ENCODE peak calls at places on chromosomes 6 and 20, in five cellular contexts. X is endodermal cell, I is GM23248, D is breast epithelium, T is tibial nerve. G is an unnamed sample. For H3K27me3, the result is how much of the 10 kb centered on the place peaks cover.

GRCh38 chr6:109104512-109104911 is 9.2 kb downstream of the CEP57L1 start:
- DNase-seq in X (no peak), I (no peak), D (no peak), T (no peak), G (no peak)

GRCh38 chr6:42783177-42783875 is 1.5 kb downstream of the BICRAL start:
- DNase-seq in X (peak), I (peak), D (peak), T (peak), G (peak)

GRCh38 chr20:4837760-4838159 is 116.1 kb downstream of the PRND start:
- DNase-seq in X (no peak), I (no peak), D (no peak), T (no peak), G (no peak)

GRCh38 chr6:81204741-81205140 is 547.7 kb downstream of the TENT5A start:
- DNase-seq in X (no peak), I (peak), D (no peak), T (no peak), G (no peak)

GRCh38 chr20:52913650-52914387 is 58.3 kb upstream of the TSHZ2 start:
- DNase-seq in X (no peak), I (no peak), D (no peak), T (no peak), G (no peak)

GRCh38 chr20:17044920-17045319 is 181.9 kb upstream of the PCSK2 start:
- DNase-seq in X (no peak), I (no peak), D (no peak), T (no peak), G (no peak)

GRCh38 chr20:25517124-25517523 is 68.2 kb downstream of the NINL start:
- DNase-seq in X (no peak), I (no peak), D (no peak), T (no peak), G (no peak)

GRCh38 chr6:163193326-163193725 is 221.2 kb upstream of the QKI start:
- DNase-seq in X (no peak), I (no peak), D (no peak), T (no peak), G (no peak)

GRCh38 chr20:10609276-10609675 is 64.5 kb downstream of the JAG1 start:
- DNase-seq in X (no peak), I (peak), D (no peak), T (peak), G (no peak)

GRCh38 chr6:56222509-56222908 is 24.9 kb downstream of the COL21A1 start:
- DNase-seq in X (no peak), I (peak), D (no peak), T (no peak), G (peak)

GRCh38 chr20:1798982-1799381 is 96.2 kb upstream of the SIRPA start:
- DNase-seq in X (no peak), I (no peak), D (no peak), T (no peak), G (peak)

GRCh38 chr6:164911151-164911550 is 398.3 kb downstream of the C6orf118 start:
- DNase-seq in X (no peak), I (no peak), D (no peak), T (no peak), G (no peak)

GRCh38 chr6:31776961-31777666 is at the start of gene VWA7:
- DNase-seq in X (peak), I (peak), D (peak), T (no peak), G (peak)

GRCh38 chr20:5153612-5154542 is 27.1 kb downstream of the CDS2 start:
- DNase-seq in X (no peak), I (peak), D (no peak), T (no peak), G (peak)

GRCh38 chr6:101086473-101086872 is 205.3 kb upstream of the ASCC3 start:
- DNase-seq in X (peak), I (no peak), D (no peak), T (no peak), G (no peak)

GRCh38 chr20:35820715-35821114 is 48.9 kb downstream of the PHF20 start:
- DNase-seq in X (no peak), I (peak), D (no peak), T (no peak), G (peak)

GRCh38 chr20:58593880-58594473 is 57.1 kb upstream of the STX16 start:
- DNase-seq in X (no peak), I (no peak), D (no peak), T (no peak), G (no peak)

GRCh38 chr20:634526-634925 is 18.5 kb downstream of the SRXN1 start:
- DNase-seq in X (no peak), I (no peak), D (no peak), T (no peak), G (no peak)

GRCh38 chr6:42200035-42200434 is 5.3 kb upstream of the GUCA1B start:
- DNase-seq in X (no peak), I (peak), D (no peak), T (no peak), G (peak)

GRCh38 chr6:11413728-11414127 is 123.8 kb upstream of the TMEM170B start:
- DNase-seq in X (no peak), I (peak), D (no peak), T (no peak), G (peak)

GRCh38 chr20:34861386-34862084 is 11.1 kb downstream of the GGT7 start:
- DNase-seq in X (peak), I (no peak), D (no peak), T (peak), G (peak)

GRCh38 chr20:48656120-48656519 is 171.7 kb downstream of the PREX1 start:
- DNase-seq in X (no peak), I (no peak), D (no peak), T (no peak), G (no peak)

GRCh38 chr20:50919567-50919966 is 11.7 kb downstream of the ADNP start:
- DNase-seq in X (no peak), I (peak), D (no peak), T (peak), G (peak)

GRCh38 chr20:20820104-20820503 is 107.7 kb upstream of the RALGAPA2 start:
- DNase-seq in X (peak), I (peak), D (no peak), T (no peak), G (peak)

GRCh38 chr6:160974304-160974771 is 17.2 kb upstream of the MAP3K4 start:
- DNase-seq in X (no peak), I (peak), D (no peak), T (peak), G (no peak)

GRCh38 chr6:17038316-17038715 is 63.5 kb upstream of the STMND1 start:
- DNase-seq in X (no peak), I (peak), D (no peak), T (no peak), G (no peak)

GRCh38 chr20:12827796-12828406 is 180.9 kb upstream of the SPTLC3 start:
- DNase-seq in X (peak), I (no peak), D (no peak), T (no peak), G (no peak)

GRCh38 chr6:22249646-22250045 is 47.2 kb downstream of the PRL start:
- DNase-seq in X (no peak), I (no peak), D (no peak), T (no peak), G (no peak)

GRCh38 chr20:33433875-33434274 is 9.7 kb downstream of the SNTA1 start:
- DNase-seq in X (no peak), I (no peak), D (no peak), T (no peak), G (no peak)

GRCh38 chr6:116210750-116211425 is 43.0 kb downstream of the TSPYL4 start:
- DNase-seq in X (peak), I (peak), D (no peak), T (no peak), G (peak)

GRCh38 chr6:110664933-110665332 is 150.3 kb downstream of the CDK19 start:
- DNase-seq in X (no peak), I (peak), D (no peak), T (no peak), G (peak)

GRCh38 chr6:137001287-137001976 is 43.3 kb downstream of the IL20RA start:
- DNase-seq in X (peak), I (no peak), D (no peak), T (no peak), G (peak)

DNA sequence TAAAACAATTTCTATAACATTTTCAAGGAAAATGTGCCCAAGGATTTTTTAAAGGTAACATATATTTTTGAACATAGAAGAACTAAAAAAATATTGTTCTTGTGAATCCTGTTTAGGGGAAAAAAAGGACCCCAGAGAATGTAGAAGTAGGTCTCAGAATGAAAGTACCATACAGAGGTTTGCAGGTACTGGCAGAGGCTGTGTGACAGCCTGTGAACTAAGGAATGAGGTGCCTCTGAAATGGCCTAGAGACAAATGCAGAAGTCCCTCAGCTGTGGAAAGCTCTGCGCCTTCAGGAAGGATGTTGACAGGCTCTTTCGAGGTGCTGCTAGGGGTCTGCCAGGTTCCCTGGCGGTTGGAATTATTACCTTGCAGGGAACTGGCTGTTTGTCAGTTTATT is 8.5 kb upstream of the TUBB2B start:
- DNase-seq in X (peak), I (no peak), D (no peak), T (no peak), G (no peak)
- H3K27me3 ChIP-seq in X (under half), I (under half), D (under half), T (under half), G (under half)

DNA sequence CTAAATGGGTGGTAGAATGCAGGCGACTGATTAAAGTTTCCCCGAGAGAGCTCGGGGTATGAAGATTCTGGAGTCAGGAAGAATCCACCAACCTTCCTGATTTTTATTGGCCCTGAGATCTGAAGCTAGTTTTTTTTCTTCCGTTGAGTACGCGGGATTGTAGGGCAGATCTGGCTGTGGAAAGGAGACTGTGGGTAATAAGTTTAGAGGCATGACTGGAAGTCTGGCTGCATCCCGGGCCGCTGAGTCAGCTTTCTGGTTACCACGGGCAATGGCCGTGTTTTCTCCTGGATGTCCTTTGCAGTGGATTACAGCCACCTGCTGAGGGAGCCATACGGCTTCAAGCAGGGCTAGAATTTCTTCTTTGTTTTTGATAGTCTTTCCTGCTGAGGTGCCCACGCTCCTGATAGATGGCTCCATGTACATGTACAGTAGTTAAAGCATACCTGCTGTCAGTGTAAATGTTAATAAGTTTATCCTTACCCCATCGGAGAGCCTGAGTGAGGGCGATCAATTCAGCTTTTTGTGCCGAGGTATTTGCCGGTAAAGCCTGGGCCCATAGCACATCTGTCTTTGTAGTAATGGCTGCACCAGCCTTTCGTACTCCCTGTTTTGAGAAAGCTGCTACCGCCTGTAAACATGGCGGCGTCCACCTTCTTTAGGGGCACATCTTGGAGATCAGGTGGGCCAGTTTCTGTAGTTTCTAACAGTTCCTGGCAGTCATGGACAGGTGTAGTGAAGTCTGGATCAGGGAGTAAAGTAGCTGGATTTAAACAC is 154.0 kb downstream of the TRIM27 start:
- DNase-seq in X (peak), I (peak), D (no peak), T (no peak), G (peak)
- H3K27me3 ChIP-seq in X (half or more), I (half or more), D (under half), T (under half), G (half or more)

DNA sequence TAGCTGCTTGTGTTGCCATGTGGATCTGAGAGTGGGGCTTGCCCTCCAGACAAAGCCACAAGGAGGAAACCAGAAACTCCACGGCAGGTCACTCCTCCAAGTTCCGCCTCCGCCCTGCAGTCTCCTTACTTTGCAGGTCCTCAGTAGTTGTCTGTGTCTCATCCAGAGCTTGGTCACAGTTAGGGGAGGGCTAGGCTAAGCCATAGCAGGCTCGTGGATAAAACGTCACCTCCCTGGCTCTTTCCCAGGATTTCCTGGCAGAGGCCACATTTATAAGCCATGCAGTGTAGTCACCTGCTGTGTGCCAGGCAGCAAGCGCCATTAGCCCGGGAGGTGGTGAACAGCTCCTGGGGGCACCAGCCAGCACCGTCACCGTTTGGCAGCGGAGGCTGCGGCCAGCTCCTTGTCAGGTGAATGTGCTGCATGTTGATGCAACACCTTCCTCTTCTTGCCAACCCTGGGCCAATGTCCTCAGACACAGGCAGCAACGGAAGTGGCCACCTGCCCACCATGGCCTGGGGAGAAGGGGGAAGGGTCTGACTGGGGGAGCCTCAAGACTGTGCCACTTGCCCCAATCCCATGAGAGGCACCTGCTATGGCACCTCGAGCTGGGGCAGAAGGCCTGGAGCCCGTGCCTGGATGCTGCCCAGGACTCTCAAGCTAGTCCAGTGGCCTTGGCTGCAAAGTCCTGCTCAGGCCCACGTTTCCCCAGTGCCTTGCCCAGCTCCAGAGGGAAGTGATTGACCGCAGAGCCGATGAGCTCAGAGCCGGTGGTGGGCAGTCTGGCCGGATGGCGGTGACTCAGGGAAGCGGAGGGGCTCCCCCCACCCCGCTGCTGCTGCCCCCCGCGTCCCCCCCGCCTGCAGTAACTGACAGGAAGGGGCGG is 39.0 kb upstream of the SLCO4A1 start:
- DNase-seq in X (no peak), I (peak), D (peak), T (no peak), G (peak)
- H3K27me3 ChIP-seq in X (under half), I (under half), D (under half), T (under half), G (under half)

GRCh38 chr20:46159101-46159897 is 41.2 kb downstream of the CD40 start:
- DNase-seq in X (no peak), I (no peak), D (no peak), T (no peak), G (no peak)

GRCh38 chr20:46160661-46161060 is 42.5 kb downstream of the CD40 start:
- DNase-seq in X (no peak), I (no peak), D (no peak), T (no peak), G (no peak)

GRCh38 chr20:46157076-46157592 is 39.0 kb downstream of the CD40 start:
- DNase-seq in X (no peak), I (no peak), D (no peak), T (no peak), G (no peak)

GRCh38 chr20:46157625-46158024 is 39.5 kb downstream of the CD40 start:
- DNase-seq in X (no peak), I (no peak), D (no peak), T (no peak), G (no peak)

GRCh38 chr20:46158476-46158987 is 40.4 kb downstream of the CD40 start:
- DNase-seq in X (no peak), I (no peak), D (no peak), T (no peak), G (no peak)
- H3K27me3 ChIP-seq in X (under half), I (under half), D (under half), T (under half), G (half or more)

GRCh38 chr20:60658661-60659060 is 593.4 kb upstream of the CDH4 start:
- DNase-seq in X (no peak), I (no peak), D (no peak), T (no peak), G (no peak)
- H3K27me3 ChIP-seq in X (under half), I (under half), D (under half), T (under half), G (under half)

DNA sequence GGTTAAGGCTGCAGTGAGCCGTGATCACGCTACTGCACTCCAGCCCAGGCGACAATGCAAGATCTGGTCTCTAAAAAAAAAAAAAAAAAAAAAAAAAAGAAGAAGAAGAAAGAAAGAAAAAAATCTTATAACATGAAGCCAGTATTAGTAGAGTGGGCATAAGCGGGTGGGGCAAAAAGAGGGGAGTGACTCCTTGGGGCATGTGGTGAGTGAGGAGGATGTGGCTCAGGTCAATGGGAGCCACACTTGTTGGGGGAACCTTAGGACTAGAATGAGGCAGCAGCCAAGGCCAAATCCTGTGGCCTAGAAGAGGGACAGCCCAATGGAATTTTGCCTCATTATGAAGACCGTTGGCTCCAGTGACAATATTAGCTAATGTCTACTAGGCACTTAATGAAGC is 23.8 kb upstream of the ARMC12 start:
- DNase-seq in X (peak), I (no peak), D (peak), T (no peak), G (no peak)
- H3K27me3 ChIP-seq in X (under half), I (under half), D (under half), T (under half), G (under half)

DNA sequence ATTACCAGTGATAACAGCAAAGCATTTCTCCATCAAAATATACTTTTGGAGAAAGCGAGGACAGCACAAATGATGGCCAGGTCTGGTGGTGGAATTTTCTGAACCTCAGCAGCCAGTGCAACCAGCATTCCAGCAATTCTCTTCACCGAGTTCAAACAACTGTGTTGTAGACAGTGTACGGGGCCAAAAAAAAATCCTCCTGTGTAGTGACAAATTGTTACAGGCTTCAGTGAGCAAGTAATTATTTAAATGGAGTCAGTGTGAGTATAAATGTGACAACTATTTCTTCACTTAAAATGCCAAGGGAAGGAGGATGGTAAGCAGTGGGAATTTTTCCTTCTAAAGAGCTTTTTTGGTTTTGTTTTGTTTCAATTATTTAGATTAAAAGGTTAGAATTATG is 154.1 kb downstream of the TMEM242 start:
- DNase-seq in X (no peak), I (no peak), D (no peak), T (no peak), G (no peak)
- H3K27me3 ChIP-seq in X (under half), I (under half), D (under half), T (under half), G (under half)

G was measured in PC-3.